ENCODE peak calls at places on chromosomes 6 and 20, in four cellular contexts. H, E, C and I are unnamed samples.

GRCh38 chr6:31586013-31586412 is at the start of gene LST1:
- DNase-seq in C (no peak), E (no peak), H (no peak), I (no peak)

GRCh38 chr6:71478834-71479541 is 190.4 kb downstream of the OGFRL1 start:
- DNase-seq in E (no peak), C (no peak), H (no peak), I (peak; percentile 92)

GRCh38 chr6:74048387-74048786 is 352.4 kb downstream of the CD109 start:
- DNase-seq in H (no peak), E (no peak), C (no peak), I (no peak)

GRCh38 chr20:825710-826421 is 7.6 kb upstream of the FAM110A start:
- DNase-seq in C (no peak), E (no peak), H (no peak), I (no peak)

GRCh38 chr6:101534821-101535220 is 141.3 kb downstream of the GRIK2 start:
- DNase-seq in H (no peak), E (no peak), C (no peak), I (no peak)

GRCh38 chr6:39083111-39083702 is 31.8 kb downstream of the SAYSD1 start:
- DNase-seq in C (peak; percentile 22), E (no peak), H (no peak), I (no peak)

GRCh38 chr6:5084787-5085637 is at the start of gene PPP1R3G:
- DNase-seq in H (no peak), C (peak; percentile 45), E (no peak), I (no peak)

GRCh38 chr6:19929312-19929711 is 92.1 kb downstream of the ID4 start:
- DNase-seq in E (no peak), C (no peak), H (no peak), I (no peak)

GRCh38 chr6:121522265-121522664 is 86.8 kb downstream of the GJA1 start:
- DNase-seq in H (no peak), C (no peak), E (peak; percentile 9), I (peak; percentile 95)

GRCh38 chr6:45310118-45310788 is 17.9 kb upstream of the RUNX2 start:
- DNase-seq in H (no peak), C (peak; percentile 31), E (no peak), I (no peak)